ENCODE peak calls at places on chromosome 6, in six cellular contexts. One of them, this sample, is unnamed.

GRCh38 chr6:104829183-104829958 is 30.3 kb downstream of the HACE1 start:
- DNase-seq in ELR: no peak
- DNase-seq in ACHN: no peak
- DNase-seq in sciatic nerve: no peak
- DNase-seq in D341Med: no peak
- DNase-seq in MM.1S: no peak
- DNase-seq in this sample: no peak

GRCh38 chr6:148528292-148528691 is 185.7 kb downstream of the SASH1 start:
- DNase-seq in ELR: peak; percentile 40
- DNase-seq in ACHN: peak; percentile 8
- DNase-seq in sciatic nerve: no peak
- DNase-seq in D341Med: no peak
- DNase-seq in MM.1S: no peak
- DNase-seq in this sample: no peak

GRCh38 chr6:53119349-53119748 is 29.3 kb downstream of the GCM1 start:
- DNase-seq in ELR: peak; percentile 33
- DNase-seq in ACHN: no peak
- DNase-seq in sciatic nerve: no peak
- DNase-seq in D341Med: no peak
- DNase-seq in MM.1S: no peak
- DNase-seq in this sample: no peak

GRCh38 chr6:119446623-119447008 is 97.1 kb upstream of the MAN1A1 start:
- DNase-seq in ELR: no peak
- DNase-seq in ACHN: no peak
- DNase-seq in sciatic nerve: peak; percentile 66
- DNase-seq in D341Med: no peak
- DNase-seq in MM.1S: no peak
- DNase-seq in this sample: no peak

GRCh38 chr6:51213806-51214205 is 395.1 kb downstream of the TFAP2B start:
- DNase-seq in ELR: no peak
- DNase-seq in ACHN: no peak
- DNase-seq in sciatic nerve: no peak
- DNase-seq in D341Med: peak; percentile 66
- DNase-seq in MM.1S: no peak
- DNase-seq in this sample: no peak

GRCh38 chr6:69961251-69961650 is 94.9 kb downstream of the COL19A1 start:
- DNase-seq in ELR: no peak
- DNase-seq in ACHN: no peak
- DNase-seq in sciatic nerve: no peak
- DNase-seq in D341Med: no peak
- DNase-seq in MM.1S: no peak
- DNase-seq in this sample: no peak

GRCh38 chr6:118812972-118813371 is 81.0 kb upstream of the ASF1A start:
- DNase-seq in ELR: peak; percentile 65
- DNase-seq in ACHN: no peak
- DNase-seq in sciatic nerve: no peak
- DNase-seq in D341Med: no peak
- DNase-seq in MM.1S: no peak
- DNase-seq in this sample: no peak

GRCh38 chr6:45998524-45998923 is 17.1 kb downstream of the CLIC5 start:
- DNase-seq in ELR: no peak
- DNase-seq in ACHN: no peak
- DNase-seq in sciatic nerve: no peak
- DNase-seq in D341Med: no peak
- DNase-seq in MM.1S: no peak
- DNase-seq in this sample: no peak

GRCh38 chr6:170429457-170429856 is 122.9 kb downstream of the FAM120B start:
- DNase-seq in ELR: no peak
- DNase-seq in ACHN: no peak
- DNase-seq in sciatic nerve: no peak
- DNase-seq in D341Med: no peak
- DNase-seq in MM.1S: no peak
- DNase-seq in this sample: no peak

GRCh38 chr6:133916650-133917151 is 27.8 kb downstream of the TCF21 start:
- DNase-seq in ELR: peak; percentile 89
- DNase-seq in ACHN: peak; percentile 73
- DNase-seq in sciatic nerve: peak; percentile 95
- DNase-seq in D341Med: peak; percentile 68
- DNase-seq in MM.1S: peak; percentile 82
- DNase-seq in this sample: no peak

GRCh38 chr6:31707701-31708100 is 1.0 kb downstream of the LY6G6F start:
- DNase-seq in ELR: no peak
- DNase-seq in ACHN: no peak
- DNase-seq in sciatic nerve: no peak
- DNase-seq in D341Med: no peak
- DNase-seq in MM.1S: no peak
- DNase-seq in this sample: no peak